ENCODE peak calls at places on chromosome 12, in six cellular contexts. N is A549, M is psoas muscle, Q is AG10803, V is osteoblast, T is astrocyte of the cerebellum. Y is an unnamed sample.

GRCh38 chr12:76621582-76622024 is 62.0 kb upstream of the OSBPL8 start:
- DNase-seq in V (peak; percentile 87), N (peak; percentile 73), Q (peak; percentile 61), T (peak; percentile 59), M (peak; percentile 66), Y (no peak)

GRCh38 chr12:88998421-88998820 is 353.9 kb downstream of the DUSP6 start:
- DNase-seq in V (no peak), M (no peak), N (no peak), T (no peak), Q (peak; percentile 70), Y (peak; percentile 44)

GRCh38 chr12:44015333-44015941 is 179.6 kb downstream of the TMEM117 start:
- DNase-seq in T (peak; percentile 49), M (no peak), V (no peak), N (peak; percentile 57), Q (peak; percentile 67), Y (peak; percentile 37)

GRCh38 chr12:120388711-120389431 is 19.9 kb upstream of the MSI1 start:
- DNase-seq in Q (no peak), V (peak; percentile 8), M (no peak), N (no peak), T (no peak), Y (no peak)

GRCh38 chr12:104602426-104602825 is 145.7 kb downstream of the CHST11 start:
- DNase-seq in V (no peak), Q (no peak), N (no peak), T (no peak), M (no peak), Y (no peak)

GRCh38 chr12:57586832-57587429 is 4.1 kb upstream of the PIP4K2C start:
- DNase-seq in N (no peak), T (no peak), Q (no peak), V (no peak), M (no peak), Y (no peak)

GRCh38 chr12:32499048-32499447 is 99.7 kb downstream of the FGD4 start:
- DNase-seq in Q (no peak), M (no peak), N (no peak), T (no peak), V (no peak), Y (no peak)

GRCh38 chr12:19620222-19620621 is 180.9 kb downstream of the AEBP2 start:
- DNase-seq in M (no peak), Q (no peak), V (peak; percentile 26), N (peak; percentile 91), T (no peak), Y (no peak)

GRCh38 chr12:24200013-24200412 is 250.5 kb upstream of the SOX5 start:
- DNase-seq in Q (no peak), T (no peak), N (no peak), M (no peak), V (no peak), Y (no peak)

GRCh38 chr12:32265461-32265860 is 133.9 kb upstream of the FGD4 start:
- DNase-seq in M (no peak), V (no peak), N (no peak), T (no peak), Q (no peak), Y (no peak)

GRCh38 chr12:70849265-70849960 is 71.1 kb downstream of the PTPRR start:
- DNase-seq in T (peak; percentile 4), N (peak; percentile 9), M (no peak), Q (peak; percentile 40), V (no peak), Y (no peak)

GRCh38 chr12:2179953-2180736 is 127.4 kb downstream of the CACNA1C start:
- DNase-seq in V (peak; percentile 97), T (peak; percentile 87), N (peak; percentile 12), M (peak; percentile 75), Q (peak; percentile 92), Y (peak; percentile 78)

GRCh38 chr12:53766881-53767280 is 15.1 kb upstream of the CISTR start:
- DNase-seq in N (no peak), T (no peak), M (no peak), V (no peak), Q (peak; percentile 39), Y (no peak)

GRCh38 chr12:91052021-91052420 is 5.8 kb downstream of the KERA start:
- DNase-seq in Q (no peak), V (no peak), T (no peak), M (no peak), N (no peak), Y (no peak)

GRCh38 chr12:10361622-10362021 is 28.2 kb downstream of the KLRK1 start:
- DNase-seq in V (no peak), N (no peak), Q (peak; percentile 29), M (no peak), T (no peak), Y (no peak)

GRCh38 chr12:117441751-117442150 is 80.3 kb upstream of the NOS1 start:
- DNase-seq in V (no peak), M (peak; percentile 98), Q (peak; percentile 80), N (peak; percentile 39), T (peak; percentile 12), Y (peak; percentile 3)

GRCh38 chr12:123634142-123634561 is 523 bp downstream of the GTF2H3 start:
- DNase-seq in N (no peak), V (no peak), M (no peak), Q (no peak), T (no peak), Y (no peak)

GRCh38 chr12:109836916-109837315 is 3.7 kb upstream of the TRPV4 start:
- DNase-seq in T (no peak), M (no peak), Q (peak; percentile 34), N (peak; percentile 55), V (peak; percentile 65), Y (no peak)

GRCh38 chr12:58302487-58303011 is 361.2 kb downstream of the ATP23 start:
- DNase-seq in M (no peak), T (no peak), Q (no peak), N (peak; percentile 42), V (no peak), Y (no peak)

GRCh38 chr12:106600503-106600902 is 17.7 kb downstream of the RFX4 start:
- DNase-seq in M (no peak), T (no peak), V (no peak), N (no peak), Q (no peak), Y (no peak)

GRCh38 chr12:57157588-57158173 is 10.3 kb upstream of the LRP1-AS start:
- DNase-seq in N (no peak), M (no peak), T (no peak), Q (no peak), V (no peak), Y (no peak)

GRCh38 chr12:117986705-117987469 is 18.1 kb upstream of the KSR2 start:
- DNase-seq in T (peak; percentile 24), M (no peak), N (peak; percentile 81), Q (peak; percentile 63), V (peak; percentile 89), Y (peak; percentile 40)

GRCh38 chr12:57603758-57604453 is 718 bp upstream of the DTX3 start:
- DNase-seq in M (no peak), Q (peak; percentile 48), T (no peak), V (peak; percentile 90), N (no peak), Y (peak; percentile 38)

GRCh38 chr12:32533971-32534590 is 134.7 kb downstream of the FGD4 start:
- DNase-seq in M (peak; percentile 79), V (peak; percentile 83), Q (peak; percentile 97), T (peak; percentile 50), N (peak; percentile 84), Y (peak; percentile 79)

GRCh38 chr12:45713108-45713507 is 16.4 kb upstream of the ARID2 start:
- DNase-seq in M (no peak), T (no peak), Q (peak; percentile 25), N (no peak), V (peak; percentile 61), Y (no peak)

GRCh38 chr12:100718212-100718611 is 76.4 kb upstream of the ANO4 start:
- DNase-seq in M (no peak), N (no peak), T (no peak), V (peak; percentile 53), Q (peak; percentile 49), Y (no peak)

GRCh38 chr12:132660047-132660446 is 27.1 kb downstream of the POLE start:
- DNase-seq in M (no peak), V (no peak), Q (no peak), N (no peak), T (no peak), Y (no peak)

DNA sequence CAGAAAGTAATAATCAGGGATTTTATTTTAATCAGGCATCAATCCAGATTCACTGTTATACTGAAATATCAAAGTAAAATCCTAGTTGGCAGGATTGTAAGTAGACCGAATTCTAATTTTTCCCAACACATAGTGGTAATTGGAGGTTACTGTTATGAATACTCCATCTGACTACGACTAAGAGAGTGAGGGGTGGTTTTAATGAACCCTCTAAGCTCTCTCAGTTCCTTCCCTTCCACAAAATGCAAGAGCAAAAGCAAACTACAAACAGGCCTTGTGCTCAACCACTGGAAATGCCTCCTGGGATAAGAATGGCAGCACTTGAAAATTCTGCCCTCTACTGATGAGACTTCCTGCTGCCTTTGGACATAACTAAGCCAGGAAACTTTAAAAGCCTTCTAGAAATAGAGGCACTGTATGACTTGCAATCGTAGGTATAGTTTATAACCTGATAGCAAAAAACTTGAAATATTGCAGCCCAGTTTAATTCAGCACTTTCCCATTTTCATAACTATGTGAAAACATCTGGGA is 184.8 kb downstream of the SLC16A7 start:
- DNase-seq in N (peak; percentile 18), V (no peak), Q (peak; percentile 51), M (no peak), T (peak; percentile 3), Y (peak; percentile 3)
- TF ChIP-seq CTCF in N (no peak), V (peak; percentile 64), Q (peak; percentile 55), M (no peak), T (peak; percentile 49), Y (peak; percentile 50)

DNA sequence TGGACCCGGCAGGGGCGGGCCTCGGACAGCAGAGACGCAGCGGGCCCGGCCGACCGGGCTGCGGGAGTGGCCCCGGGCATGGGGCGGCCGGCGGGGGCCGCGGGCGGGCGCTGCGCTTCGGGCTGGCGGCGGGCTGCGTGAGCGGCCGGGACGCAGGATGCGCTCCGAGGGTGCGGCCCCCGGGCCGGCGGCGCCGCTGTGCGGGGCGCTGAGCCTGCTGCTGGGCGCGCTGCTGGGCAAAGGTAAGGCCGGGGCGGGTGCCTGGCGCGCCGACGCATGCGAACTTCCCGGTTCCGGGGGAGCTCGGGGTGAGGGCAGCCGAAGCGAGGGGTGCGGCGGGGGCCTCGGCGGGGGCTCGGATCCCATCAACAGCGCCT is 264 bp downstream of the TMEM132C start:
- DNase-seq in Q (no peak), N (no peak), T (no peak), V (no peak), M (no peak), Y (no peak)
- H3K4me3 ChIP-seq in Q (no peak overlapping the region), N (no peak overlapping the region), T (no peak overlapping the region), V (no peak overlapping the region), M (peak overlapping the region; percentile 39), Y (no peak overlapping the region)

DNA sequence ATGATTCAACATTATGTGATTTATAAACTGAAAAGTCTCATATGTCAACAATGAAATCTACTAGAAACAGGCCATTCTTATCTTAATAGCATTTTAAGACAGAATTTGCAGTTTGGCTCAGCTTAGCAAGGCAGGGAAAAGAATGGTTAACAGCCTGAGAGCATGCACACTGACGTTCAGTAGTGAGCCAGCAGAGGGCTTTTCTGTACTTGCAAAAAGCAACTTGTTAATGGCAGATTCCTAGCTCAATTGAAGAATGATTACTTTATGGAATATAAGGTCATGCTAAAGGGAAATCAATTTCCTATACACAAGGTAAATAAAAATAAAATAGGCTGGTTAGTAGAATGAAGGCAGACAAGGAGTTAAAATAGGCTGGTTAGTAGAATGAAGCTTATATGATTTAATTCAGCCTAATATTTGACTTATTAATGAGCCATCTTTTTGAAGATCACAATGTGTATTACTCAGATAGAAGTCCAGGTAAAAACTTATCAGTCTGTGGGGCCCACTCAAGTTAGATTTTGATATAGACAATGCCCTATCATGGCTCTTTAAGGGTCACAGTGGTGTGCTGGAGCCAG is 95.9 kb downstream of the OTOGL start:
- DNase-seq in V (peak; percentile 3), M (no peak), N (peak; percentile 69), Q (peak; percentile 74), T (peak; percentile 67), Y (peak; percentile 56)
- TF ChIP-seq CTCF in V (peak; percentile 82), M (peak; percentile 54), N (peak; percentile 54), Q (peak; percentile 93), T (peak; percentile 81), Y (peak; percentile 85)

GRCh38 chr12:4908694-4909396 is 860 bp upstream of the KCNA1 start:
- DNase-seq in N (no peak), V (peak; percentile 45), Q (no peak), T (peak; percentile 57), M (no peak), Y (no peak)
- H3K4me3 ChIP-seq in N (no peak overlapping the region), V (no peak overlapping the region), Q (no peak overlapping the region), T (peak overlapping the region; percentile 60), M (peak overlapping the region; percentile 57), Y (no peak overlapping the region)

Y was measured in AG09309.